ENCODE peak calls at places on chromosomes 7 and 10, in nine cellular contexts. S is SW480; D is NCI-H1417; Y is stimulated activated CD4-positive, alpha-beta T cell treated with anti-CD3 and anti-CD28 coated beads, TNF-alpha, amount 100 ng/mL, for 1 hour; T is GM10248; C is AG20443; E is heart right ventricle; X is activated B cell treated with CpG ODN at 0.5 μM for 24 hours; L is posterior cingulate gyrus. G is an unnamed sample.

GRCh38 chr7:139897422-139898085 is 68.5 kb downstream of the TBXAS1 start:
- DNase-seq in S (no peak), D (no peak), Y (no peak), T (no peak), C (no peak), E (no peak), X (no peak), L (no peak), G (no peak)

GRCh38 chr10:91552706-91553105 is 80.2 kb downstream of the PPP1R3C start:
- DNase-seq in S (no peak), D (peak), Y (no peak), T (no peak), C (peak), E (peak), X (no peak), L (no peak), G (peak)

GRCh38 chr7:44211126-44211675 is 10.4 kb downstream of the YKT6 start:
- DNase-seq in S (no peak), D (no peak), Y (no peak), T (no peak), C (no peak), E (no peak), X (peak), L (no peak), G (no peak)

GRCh38 chr7:138226001-138226476 is 149.8 kb downstream of the AKR1D1 start:
- DNase-seq in S (no peak), D (no peak), Y (no peak), T (no peak), C (no peak), E (peak), X (no peak), L (no peak), G (no peak)

GRCh38 chr7:139930286-139930965 is 101.4 kb downstream of the TBXAS1 start:
- DNase-seq in S (no peak), D (no peak), Y (no peak), T (no peak), C (no peak), E (no peak), X (no peak), L (no peak), G (no peak)

GRCh38 chr10:24367688-24368087 is 158.8 kb downstream of the KIAA1217 start:
- DNase-seq in S (no peak), D (no peak), Y (no peak), T (no peak), C (no peak), E (no peak), X (no peak), L (no peak), G (no peak)

GRCh38 chr10:69465457-69466157 is 14.3 kb downstream of the TSPAN15 start:
- DNase-seq in S (no peak), D (no peak), Y (no peak), T (no peak), C (no peak), E (no peak), X (no peak), L (no peak), G (no peak)

GRCh38 chr7:50805425-50806130 is 22.9 kb upstream of the GRB10 start:
- DNase-seq in S (no peak), D (no peak), Y (no peak), T (no peak), C (no peak), E (no peak), X (no peak), L (no peak), G (peak)

GRCh38 chr7:47540387-47541093 is 41.4 kb downstream of the TNS3 start:
- DNase-seq in S (no peak), D (no peak), Y (no peak), T (no peak), C (no peak), E (no peak), X (no peak), L (no peak), G (no peak)

GRCh38 chr7:56083150-56083785 is 9.5 kb downstream of the PHKG1 start:
- DNase-seq in S (no peak), D (no peak), Y (no peak), T (no peak), C (no peak), E (peak), X (no peak), L (peak), G (no peak)

GRCh38 chr7:141511370-141512335 is 39.6 kb upstream of the AGK start:
- DNase-seq in S (peak), D (peak), Y (no peak), T (no peak), C (no peak), E (peak), X (peak), L (peak), G (no peak)

GRCh38 chr10:58641708-58642107 is 129.0 kb downstream of the BICC1 start:
- DNase-seq in S (no peak), D (no peak), Y (no peak), T (no peak), C (no peak), E (no peak), X (no peak), L (no peak), G (peak)

GRCh38 chr7:39624202-39624807 is 933 bp downstream of the RALA start:
- DNase-seq in S (peak), D (no peak), Y (no peak), T (peak), C (no peak), E (no peak), X (peak), L (no peak), G (peak)

GRCh38 chr10:28714401-28715053 is 37.2 kb downstream of the BAMBI start:
- DNase-seq in S (no peak), D (no peak), Y (no peak), T (no peak), C (no peak), E (no peak), X (no peak), L (no peak), G (no peak)

GRCh38 chr10:100841528-100841927 is 71.2 kb upstream of the SLF2 start:
- DNase-seq in S (no peak), D (no peak), Y (no peak), T (no peak), C (no peak), E (no peak), X (no peak), L (no peak), G (no peak)

GRCh38 chr7:70712942-70713341 is 419.0 kb upstream of the GALNT17 start:
- DNase-seq in S (no peak), D (no peak), Y (no peak), T (no peak), C (no peak), E (no peak), X (no peak), L (no peak), G (no peak)

GRCh38 chr7:107768263-107768662 is 24.3 kb downstream of the CBLL1 start:
- DNase-seq in S (no peak), D (no peak), Y (no peak), T (no peak), C (no peak), E (no peak), X (no peak), L (no peak), G (no peak)

GRCh38 chr7:46848944-46849343 is 733.0 kb downstream of the TNS3 start:
- DNase-seq in S (no peak), D (no peak), Y (no peak), T (no peak), C (peak), E (no peak), X (no peak), L (no peak), G (no peak)